ENCODE peak calls at places on chromosomes 6 and 20, in nine cellular contexts. S is nephron progenitor cell, A is mucosa of descending colon, F is fibroblast of villous mesenchyme, N is esophagus squamous epithelium, G is GM12865, O is cardiac fibroblast, W is suprapubic skin, D is right atrium auricular region. E is an unnamed sample.

GRCh38 chr6:51778666-51779065 is 308.7 kb downstream of the PKHD1 start:
- DNase-seq in S (no peak), A (no peak), F (no peak), N (no peak), G (no peak), O (no peak), W (no peak), D (no peak), E (no peak)

GRCh38 chr6:140774080-140774505 is 1358.6 kb upstream of the GJE1 start:
- DNase-seq in S (no peak), A (no peak), F (peak; percentile 82), N (no peak), G (peak; percentile 74), O (peak; percentile 78), W (no peak), D (no peak), E (no peak)

GRCh38 chr6:37667050-37667814 is 30.5 kb downstream of the MDGA1 start:
- DNase-seq in S (no peak), A (no peak), F (peak; percentile 46), N (no peak), G (no peak), O (peak; percentile 38), W (no peak), D (no peak), E (no peak)

GRCh38 chr20:1118004-1118335 is 432 bp upstream of the PSMF1 start:
- DNase-seq in S (no peak), A (no peak), F (no peak), N (no peak), G (no peak), O (no peak), W (no peak), D (no peak), E (no peak)

GRCh38 chr6:125524356-125524755 is 222.6 kb upstream of the HDDC2 start:
- DNase-seq in S (no peak), A (no peak), F (no peak), N (no peak), G (no peak), O (no peak), W (no peak), D (no peak), E (no peak)

GRCh38 chr20:48042628-48043027 is 257.3 kb upstream of the SULF2 start:
- DNase-seq in S (no peak), A (no peak), F (no peak), N (no peak), G (no peak), O (no peak), W (no peak), D (no peak), E (no peak)

GRCh38 chr6:13239530-13240455 is 88.5 kb downstream of the TBC1D7 start:
- DNase-seq in S (no peak), A (no peak), F (no peak), N (no peak), G (no peak), O (no peak), W (no peak), D (no peak), E (no peak)

GRCh38 chr6:122803056-122803695 is 14.1 kb downstream of the SMPDL3A start:
- DNase-seq in S (no peak), A (no peak), F (peak; percentile 99), N (no peak), G (no peak), O (peak; percentile 34), W (no peak), D (no peak), E (no peak)

GRCh38 chr20:63534427-63534830 is 2.7 kb downstream of the PTK6 start:
- DNase-seq in S (no peak), A (no peak), F (no peak), N (no peak), G (no peak), O (no peak), W (no peak), D (no peak), E (no peak)

GRCh38 chr6:116101298-116101718 is 655 bp downstream of the NT5DC1 start:
- DNase-seq in S (no peak), A (no peak), F (no peak), N (no peak), G (no peak), O (no peak), W (peak; percentile 88), D (no peak), E (no peak)

GRCh38 chr6:87391334-87391733 is 16.4 kb upstream of the CFAP206 start:
- DNase-seq in S (peak; percentile 16), A (no peak), F (peak; percentile 38), N (no peak), G (peak; percentile 58), O (peak; percentile 44), W (no peak), D (no peak), E (no peak)

GRCh38 chr6:5710516-5710915 is 296.2 kb downstream of the NRN1 start:
- DNase-seq in S (no peak), A (no peak), F (no peak), N (no peak), G (no peak), O (no peak), W (no peak), D (peak; percentile 48), E (peak; percentile 64)

GRCh38 chr20:17504898-17505663 is 26.1 kb downstream of the BFSP1 start:
- DNase-seq in S (peak; percentile 43), A (peak; percentile 75), F (peak; percentile 74), N (no peak), G (peak; percentile 74), O (peak; percentile 83), W (peak; percentile 78), D (peak; percentile 63), E (no peak)

GRCh38 chr6:85923013-85923430 is 280.3 kb upstream of the SYNCRIP start:
- DNase-seq in S (peak; percentile 14), A (no peak), F (peak; percentile 33), N (no peak), G (peak; percentile 61), O (peak; percentile 76), W (no peak), D (no peak), E (no peak)

GRCh38 chr6:125486881-125487280 is 185.1 kb upstream of the HDDC2 start:
- DNase-seq in S (no peak), A (no peak), F (no peak), N (no peak), G (no peak), O (no peak), W (no peak), D (no peak), E (no peak)

GRCh38 chr20:10716855-10717254 is 43.1 kb upstream of the JAG1 start:
- DNase-seq in S (no peak), A (no peak), F (peak; percentile 20), N (no peak), G (no peak), O (peak; percentile 74), W (no peak), D (no peak), E (no peak)

GRCh38 chr20:62977613-62978558 is 25.4 kb downstream of the SLC17A9 start:
- DNase-seq in S (no peak), A (peak; percentile 77), F (no peak), N (no peak), G (peak; percentile 88), O (no peak), W (no peak), D (no peak), E (no peak)

GRCh38 chr20:39433461-39433860 is 471.3 kb downstream of the DHX35 start:
- DNase-seq in S (no peak), A (no peak), F (no peak), N (no peak), G (no peak), O (no peak), W (no peak), D (no peak), E (no peak)

GRCh38 chr20:39424923-39425678 is 463.0 kb downstream of the DHX35 start:
- DNase-seq in S (no peak), A (no peak), F (no peak), N (no peak), G (no peak), O (no peak), W (no peak), D (no peak), E (no peak)

GRCh38 chr20:39429716-39430115 is 467.6 kb downstream of the DHX35 start:
- DNase-seq in S (no peak), A (no peak), F (no peak), N (no peak), G (no peak), O (no peak), W (no peak), D (no peak), E (no peak)
- TF ChIP-seq CTCF in S (peak; percentile 41), A (no peak), F (no peak), N (peak; percentile 12), G (peak; percentile 16), O (no peak), W (no peak), D (no peak), E (peak; percentile 29)

DNA sequence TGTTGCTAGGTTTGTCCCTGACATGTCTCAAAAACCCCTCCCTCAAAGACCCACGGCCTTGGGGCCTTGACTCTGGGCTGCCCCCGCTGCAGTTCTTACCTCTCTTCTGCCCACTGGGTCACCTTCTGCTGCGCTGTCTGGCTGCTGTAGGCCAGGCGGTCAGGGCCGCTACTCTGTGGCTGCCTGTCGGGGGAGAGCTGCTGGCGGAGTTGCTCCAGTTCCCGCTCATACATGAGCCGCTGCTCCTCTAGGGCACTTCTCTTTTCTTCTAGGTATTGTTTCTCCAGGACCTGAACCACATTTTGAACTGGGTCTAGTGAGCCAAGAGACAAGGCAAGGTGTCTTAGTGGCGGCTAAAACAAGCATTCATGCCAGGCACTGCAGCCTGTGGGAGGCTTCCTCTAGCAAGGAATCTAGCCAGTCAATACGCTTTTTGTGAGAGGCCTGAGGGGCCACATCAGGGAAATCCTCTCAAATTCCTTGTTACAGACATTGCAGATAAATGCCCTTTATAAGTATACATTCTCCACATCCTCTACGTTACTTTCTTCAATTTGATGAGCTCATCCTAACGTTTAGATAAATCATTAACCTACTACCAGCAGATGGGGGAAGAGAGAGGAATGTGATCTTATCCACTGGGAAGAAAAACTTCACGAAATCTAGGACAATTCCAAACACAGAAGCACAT is 110.3 kb upstream of the NUP153 start:
- DNase-seq in S (no peak), A (no peak), F (peak; percentile 36), N (no peak), G (no peak), O (peak; percentile 32), W (no peak), D (no peak), E (no peak)
- TF ChIP-seq CTCF in S (no peak), A (no peak), F (peak; percentile 32), N (no peak), G (no peak), O (no peak), W (no peak), D (no peak), E (peak; percentile 27)

GRCh38 chr6:28841290-28841689 is 82.5 kb downstream of the TRIM27 start:
- DNase-seq in S (no peak), A (no peak), F (no peak), N (no peak), G (peak; percentile 18), O (peak; percentile 3), W (no peak), D (no peak), E (no peak)
- TF ChIP-seq CTCF in S (no peak), A (no peak), F (no peak), N (no peak), G (no peak), O (no peak), W (no peak), D (no peak), E (no peak)

DNA sequence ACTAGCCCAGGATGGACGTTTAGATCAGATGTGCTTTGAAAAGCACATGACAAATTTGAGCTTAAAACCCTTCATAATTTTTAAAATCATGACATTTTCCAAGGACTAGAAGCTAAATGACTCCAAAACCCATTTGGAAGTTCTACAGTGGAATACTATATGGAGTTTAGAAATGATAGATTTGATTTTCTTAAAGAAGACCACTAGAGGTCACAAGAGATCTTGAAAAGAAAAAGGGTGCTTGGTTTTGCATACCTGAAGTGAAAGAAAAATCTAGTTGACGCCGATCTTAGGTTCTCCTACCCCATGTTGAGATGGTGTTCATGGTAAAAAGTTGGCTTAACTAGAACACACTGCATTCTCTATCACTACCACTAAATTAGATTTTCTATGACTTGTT is 31.5 kb downstream of the CFAP61 start:
- DNase-seq in S (no peak), A (no peak), F (peak; percentile 25), N (no peak), G (peak; percentile 61), O (peak; percentile 51), W (no peak), D (no peak), E (no peak)
- TF ChIP-seq CTCF in S (peak; percentile 60), A (no peak), F (peak; percentile 53), N (peak; percentile 21), G (peak; percentile 31), O (peak; percentile 22), W (no peak), D (no peak), E (peak; percentile 65)

E was measured in osteocyte.